ENCODE peak calls at places on chromosomes 11 and 22, in eight cellular contexts. R is RCC 7860, D is SHP77, X is RWPE1, A is colonic mucosa, Q is HTR-8/SVneo, U is Calu3, M is B cell. J is an unnamed sample.

GRCh38 chr11:45798793-45799441 is 6.0 kb upstream of the SLC35C1 start:
- DNase-seq in R (no peak), D (no peak), X (no peak), A (no peak), Q (no peak), U (no peak), M (no peak), J (no peak)

GRCh38 chr22:27150530-27150909 is 493.1 kb downstream of the MIAT start:
- DNase-seq in R (no peak), D (no peak), X (no peak), A (no peak), Q (no peak), U (no peak), M (no peak), J (no peak)

GRCh38 chr22:45290410-45290936 is 5.7 kb downstream of the UPK3A start:
- DNase-seq in R (no peak), D (peak; percentile 89), X (no peak), A (peak; percentile 73), Q (peak; percentile 45), U (peak; percentile 26), M (no peak), J (no peak)

GRCh38 chr11:124934862-124935547 is 842 bp downstream of the HEPACAM start:
- DNase-seq in R (peak; percentile 4), D (no peak), X (no peak), A (no peak), Q (no peak), U (no peak), M (no peak), J (no peak)

GRCh38 chr11:126479178-126479930 is 123.9 kb downstream of the ST3GAL4 start:
- DNase-seq in R (no peak), D (no peak), X (no peak), A (no peak), Q (no peak), U (no peak), M (no peak), J (no peak)

GRCh38 chr11:73141031-73141308 is 1.1 kb downstream of the FCHSD2 start:
- DNase-seq in R (no peak), D (peak; percentile 53), X (peak; percentile 42), A (peak; percentile 47), Q (peak; percentile 28), U (peak; percentile 12), M (peak; percentile 28), J (peak; percentile 45)

GRCh38 chr11:47308050-47308823 is 38.3 kb downstream of the MADD start:
- DNase-seq in R (no peak), D (no peak), X (no peak), A (no peak), Q (no peak), U (no peak), M (no peak), J (no peak)

GRCh38 chr22:31178859-31179258 is 18.9 kb downstream of the RNF185 start:
- DNase-seq in R (no peak), D (no peak), X (no peak), A (no peak), Q (no peak), U (no peak), M (no peak), J (no peak)

GRCh38 chr11:78244546-78245315 is 56.0 kb downstream of the USP35 start:
- DNase-seq in R (no peak), D (no peak), X (no peak), A (no peak), Q (no peak), U (no peak), M (no peak), J (no peak)

GRCh38 chr22:46072030-46072881 is 78.1 kb upstream of the PPARA start:
- DNase-seq in R (peak; percentile 6), D (no peak), X (no peak), A (peak; percentile 73), Q (no peak), U (peak; percentile 60), M (peak; percentile 76), J (peak; percentile 67)

GRCh38 chr11:95715777-95716241 is 73.8 kb downstream of the FAM76B start:
- DNase-seq in R (no peak), D (no peak), X (peak; percentile 10), A (no peak), Q (no peak), U (peak; percentile 51), M (peak; percentile 41), J (no peak)

GRCh38 chr11:35525501-35526175 is at the start of gene PAMR1:
- DNase-seq in R (no peak), D (no peak), X (peak; percentile 22), A (peak; percentile 32), Q (peak; percentile 56), U (peak; percentile 23), M (no peak), J (no peak)

GRCh38 chr22:24553597-24554315 is 1.2 kb downstream of the GUCD1 start:
- DNase-seq in R (no peak), D (no peak), X (peak; percentile 8), A (peak; percentile 36), Q (no peak), U (no peak), M (no peak), J (no peak)

GRCh38 chr22:21651521-21652009 is 9.5 kb downstream of the SDF2L1 start:
- DNase-seq in R (no peak), D (peak; percentile 66), X (no peak), A (no peak), Q (no peak), U (no peak), M (peak; percentile 54), J (peak; percentile 41)

GRCh38 chr11:61065955-61066638 is 36.2 kb upstream of the CD5 start:
- DNase-seq in R (no peak), D (no peak), X (no peak), A (no peak), Q (no peak), U (no peak), M (no peak), J (no peak)

GRCh38 chr11:76210920-76211851 is 4.9 kb upstream of the WNT11 start:
- DNase-seq in R (no peak), D (no peak), X (no peak), A (peak; percentile 23), Q (no peak), U (no peak), M (no peak), J (no peak)

GRCh38 chr11:35148163-35148562 is 9.2 kb downstream of the CD44 start:
- DNase-seq in R (no peak), D (no peak), X (no peak), A (no peak), Q (no peak), U (no peak), M (no peak), J (no peak)

GRCh38 chr22:41508770-41509170 is 35.5 kb downstream of the POLR3H start:
- DNase-seq in R (no peak), D (no peak), X (no peak), A (no peak), Q (no peak), U (no peak), M (no peak), J (no peak)

GRCh38 chr22:30196141-30196866 is 50.3 kb downstream of the LIF start:
- DNase-seq in R (peak; percentile 99), D (peak; percentile 100), X (peak; percentile 93), A (peak; percentile 65), Q (peak; percentile 69), U (peak; percentile 97), M (no peak), J (peak; percentile 100)

GRCh38 chr22:41780714-41781507 is 19.6 kb upstream of the CCDC134 start:
- DNase-seq in R (no peak), D (no peak), X (no peak), A (peak; percentile 62), Q (peak; percentile 36), U (no peak), M (peak; percentile 79), J (no peak)

GRCh38 chr11:7621090-7621489 is 52.2 kb downstream of the CYB5R2 start:
- DNase-seq in R (no peak), D (no peak), X (no peak), A (no peak), Q (no peak), U (no peak), M (no peak), J (no peak)

GRCh38 chr11:34161812-34162506 is 56.5 kb downstream of the NAT10 start:
- DNase-seq in R (peak; percentile 98), D (no peak), X (no peak), A (no peak), Q (no peak), U (no peak), M (no peak), J (no peak)

GRCh38 chr11:69311767-69312385 is 17.9 kb downstream of the MYEOV start:
- DNase-seq in R (no peak), D (no peak), X (no peak), A (no peak), Q (no peak), U (no peak), M (no peak), J (no peak)

GRCh38 chr11:1445741-1446445 is 40.7 kb downstream of the MOB2 start:
- DNase-seq in R (no peak), D (no peak), X (no peak), A (peak; percentile 32), Q (no peak), U (no peak), M (no peak), J (no peak)

GRCh38 chr22:46010951-46011626 is 34.1 kb upstream of the WNT7B start:
- DNase-seq in R (no peak), D (peak; percentile 97), X (no peak), A (no peak), Q (no peak), U (no peak), M (no peak), J (no peak)

GRCh38 chr11:105647780-105648179 is 37.9 kb downstream of the GRIA4 start:
- DNase-seq in R (no peak), D (no peak), X (no peak), A (no peak), Q (no peak), U (no peak), M (no peak), J (no peak)

GRCh38 chr11:29159552-29160465 is 857.0 kb downstream of the KCNA4 start:
- DNase-seq in R (peak; percentile 57), D (peak; percentile 28), X (peak; percentile 64), A (peak; percentile 37), Q (peak; percentile 48), U (peak; percentile 71), M (no peak), J (peak; percentile 65)

GRCh38 chr11:908273-908672 is 2.3 kb downstream of the CHID1 start:
- DNase-seq in R (no peak), D (no peak), X (peak; percentile 39), A (no peak), Q (no peak), U (no peak), M (no peak), J (no peak)